ENCODE peak calls at places on chromosomes 7 and 10, in four cellular contexts. V, A, L and O are unnamed samples.

GRCh38 chr10:104707602-104708160 is 66.6 kb downstream of the SORCS3 start:
- DNase-seq in A (no peak), V (no peak), L (no peak), O (no peak)

GRCh38 chr7:26440993-26441636 is 149.5 kb downstream of the SNX10 start:
- DNase-seq in L (no peak), V (no peak), A (no peak), O (peak; percentile 14)

GRCh38 chr10:45308707-45309106 is 6.7 kb downstream of the OR13A1 start:
- DNase-seq in V (no peak), L (no peak), A (peak; percentile 16), O (no peak)

GRCh38 chr10:22310928-22311327 is 5.3 kb upstream of the COMMD3 start:
- DNase-seq in A (no peak), V (no peak), L (no peak), O (no peak)

GRCh38 chr10:128880221-128880620 is 586.8 kb upstream of the MGMT start:
- DNase-seq in L (no peak), A (no peak), V (no peak), O (no peak)

GRCh38 chr10:128377364-128377987 is 251.3 kb upstream of the MKI67 start:
- DNase-seq in L (no peak), A (no peak), V (no peak), O (no peak)

GRCh38 chr7:22725585-22725984 is 1.4 kb upstream of the IL6 start:
- DNase-seq in A (no peak), V (peak; percentile 28), L (no peak), O (peak; percentile 47)

GRCh38 chr7:43559939-43560335 is 23.0 kb upstream of the STK17A start:
- DNase-seq in A (no peak), V (no peak), L (no peak), O (no peak)

GRCh38 chr7:158838238-158838637 is 8.9 kb upstream of the ESYT2 start:
- DNase-seq in V (no peak), L (no peak), A (no peak), O (no peak)

GRCh38 chr10:120571256-120571655 is 114.2 kb downstream of the PLPP4 start:
- DNase-seq in V (no peak), A (no peak), L (no peak), O (no peak)

GRCh38 chr7:32158076-32158475 is 87.9 kb upstream of the PDE1C start:
- DNase-seq in L (no peak), A (no peak), V (no peak), O (no peak)

GRCh38 chr10:3749597-3750351 is 35.2 kb downstream of the KLF6 start:
- DNase-seq in V (no peak), A (no peak), L (no peak), O (peak; percentile 31)

GRCh38 chr10:14409247-14409646 is 78.5 kb upstream of the FRMD4A start:
- DNase-seq in L (no peak), A (no peak), V (no peak), O (no peak)

GRCh38 chr7:111622084-111622483 is 59.8 kb upstream of the IMMP2L start:
- DNase-seq in L (no peak), V (no peak), A (no peak), O (no peak)

GRCh38 chr10:113381906-113382562 is 170.8 kb upstream of the HABP2 start:
- DNase-seq in V (no peak), A (no peak), L (no peak), O (no peak)

GRCh38 chr7:39672176-39672575 is 48.8 kb downstream of the RALA start:
- DNase-seq in V (no peak), L (no peak), A (no peak), O (no peak)

GRCh38 chr10:96513686-96514551 is at the start of gene TLL2:
- DNase-seq in L (peak; percentile 92), V (peak; percentile 94), A (no peak), O (peak; percentile 75)

GRCh38 chr7:26648429-26649015 is 215.9 kb downstream of the SKAP2 start:
- DNase-seq in L (no peak), A (no peak), V (no peak), O (no peak)

GRCh38 chr7:13946181-13946580 is 43.3 kb downstream of the ETV1 start:
- DNase-seq in L (no peak), A (no peak), V (no peak), O (no peak)

GRCh38 chr10:94639902-94640301 is 43.6 kb upstream of the CYP2C18 start:
- DNase-seq in A (no peak), L (no peak), V (no peak), O (no peak)

GRCh38 chr7:44196450-44196872 is 4.3 kb upstream of the YKT6 start:
- DNase-seq in L (peak; percentile 68), A (no peak), V (peak; percentile 81), O (peak; percentile 21)

GRCh38 chr7:155998328-155998691 is 186.0 kb upstream of the SHH start:
- DNase-seq in A (no peak), V (no peak), L (no peak), O (no peak)

GRCh38 chr10:98326621-98327027 is 58.6 kb upstream of the LOXL4 start:
- DNase-seq in A (no peak), L (no peak), V (no peak), O (no peak)

GRCh38 chr10:22054946-22055345 is 51.4 kb upstream of the DNAJC1 start:
- DNase-seq in A (no peak), L (no peak), V (no peak), O (no peak)

GRCh38 chr7:133230591-133231194 is 22.2 kb upstream of the EXOC4 start:
- DNase-seq in L (peak; percentile 72), A (no peak), V (peak; percentile 52), O (peak; percentile 36)

GRCh38 chr7:108454674-108455523 is 1.3 kb downstream of the NRCAM start:
- DNase-seq in V (peak; percentile 90), L (peak; percentile 78), A (no peak), O (no peak)

GRCh38 chr10:117535045-117535751 is 7.3 kb upstream of the EMX2 start:
- DNase-seq in V (no peak), A (no peak), L (peak; percentile 73), O (no peak)

GRCh38 chr7:35613150-35613549 is 81.8 kb downstream of the HERPUD2 start:
- DNase-seq in A (no peak), L (no peak), V (no peak), O (no peak)

GRCh38 chr7:150405584-150406310 is 26.6 kb downstream of the ZNF775 start:
- DNase-seq in V (peak; percentile 85), L (peak; percentile 78), A (no peak), O (no peak)

GRCh38 chr10:79275431-79275851 is 71.8 kb upstream of the PPIF start:
- DNase-seq in L (no peak), V (peak; percentile 71), A (no peak), O (no peak)
- TF ChIP-seq TCF12 in L (no peak), V (no peak), A (no peak), O (no peak)

GRCh38 chr10:100535338-100535714 is 417 bp upstream of the HIF1AN start:
- DNase-seq in L (no peak), A (no peak), V (no peak), O (no peak)
- TF ChIP-seq TCF12 in L (no peak), A (no peak), V (no peak), O (no peak)

GRCh38 chr7:2112261-2113203 is 120.2 kb downstream of the MAD1L1 start:
- DNase-seq in A (no peak), V (no peak), L (no peak), O (no peak)

GRCh38 chr7:2116086-2116810 is 116.5 kb downstream of the MAD1L1 start:
- DNase-seq in A (no peak), L (no peak), V (no peak), O (peak; percentile 35)

GRCh38 chr7:2115739-2116065 is 117.0 kb downstream of the MAD1L1 start:
- DNase-seq in A (no peak), L (no peak), V (no peak), O (no peak)

GRCh38 chr7:2114926-2115738 is 117.6 kb downstream of the MAD1L1 start:
- DNase-seq in A (no peak), L (no peak), V (no peak), O (no peak)

DNA sequence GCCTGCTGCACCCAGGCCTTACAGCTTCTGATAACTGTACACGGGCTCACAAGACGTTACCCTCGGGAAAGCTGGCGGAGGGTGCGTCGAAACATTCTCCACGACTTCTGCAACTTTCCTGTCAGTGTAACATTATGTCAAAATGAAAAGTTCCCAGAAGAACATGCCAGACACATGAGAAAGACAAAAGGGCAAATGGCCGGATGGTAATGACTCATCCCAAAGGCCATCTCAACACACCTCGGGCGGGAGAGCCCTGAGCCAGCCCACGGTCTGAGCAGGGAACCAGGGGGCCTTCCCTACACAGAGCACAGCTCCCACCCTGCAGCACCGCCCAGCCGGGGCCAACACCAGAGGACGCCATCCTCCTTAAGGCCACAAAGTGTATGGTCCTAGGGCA is 118.7 kb downstream of the MAD1L1 start:
- DNase-seq in A (no peak), L (no peak), V (no peak), O (no peak)
- TF ChIP-seq TCF12 in A (no peak), L (no peak), V (peak; percentile 83), O (no peak)

DNA sequence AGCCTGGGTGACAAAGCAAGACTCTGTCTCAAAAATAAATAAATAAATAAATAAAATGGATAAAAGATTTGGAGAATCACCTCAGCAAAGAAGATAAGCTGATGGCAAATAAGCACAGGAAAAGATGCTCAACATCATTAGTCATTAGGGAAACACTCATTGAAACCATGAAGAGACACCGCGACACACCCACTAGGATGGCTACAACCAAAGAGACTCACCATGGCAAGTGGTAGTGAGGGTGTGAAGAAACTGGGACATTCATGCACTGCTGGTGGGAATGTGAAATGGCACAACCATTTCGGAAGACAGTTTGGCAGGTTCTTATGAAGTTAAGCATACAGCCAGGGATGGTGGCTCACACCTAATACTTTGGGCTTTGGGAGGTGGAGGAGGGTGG is 37.8 kb upstream of the FXYD4 start:
- DNase-seq in L (no peak), V (no peak), A (no peak), O (no peak)
- TF ChIP-seq TCF12 in L (no peak), V (no peak), A (no peak), O (no peak)